ENCODE peak calls at places on chromosomes 12 and 14, in six cellular contexts. One of them, this sample, is unnamed.

GRCh38 chr14:54722791-54723432 is 156.0 kb downstream of the SAMD4A start:
- DNase-seq in Calu3: peak
- DNase-seq in CD8-positive, alpha-beta T cell: no peak
- DNase-seq in body of pancreas: no peak
- DNase-seq in mammary epithelial cell: peak
- DNase-seq in progenitor cell of endocrine pancreas: no peak
- DNase-seq in this sample: no peak

GRCh38 chr12:42402821-42403411 is 76.9 kb downstream of the PPHLN1 start:
- DNase-seq in Calu3: no peak
- DNase-seq in CD8-positive, alpha-beta T cell: no peak
- DNase-seq in body of pancreas: no peak
- DNase-seq in mammary epithelial cell: no peak
- DNase-seq in progenitor cell of endocrine pancreas: no peak
- DNase-seq in this sample: no peak

GRCh38 chr12:2083008-2083407 is 30.2 kb downstream of the CACNA1C start:
- DNase-seq in Calu3: no peak
- DNase-seq in CD8-positive, alpha-beta T cell: no peak
- DNase-seq in body of pancreas: no peak
- DNase-seq in mammary epithelial cell: no peak
- DNase-seq in progenitor cell of endocrine pancreas: no peak
- DNase-seq in this sample: no peak

GRCh38 chr12:5872745-5873144 is 72.3 kb downstream of the ANO2 start:
- DNase-seq in Calu3: no peak
- DNase-seq in CD8-positive, alpha-beta T cell: no peak
- DNase-seq in body of pancreas: no peak
- DNase-seq in mammary epithelial cell: no peak
- DNase-seq in progenitor cell of endocrine pancreas: no peak
- DNase-seq in this sample: no peak

GRCh38 chr12:99087278-99087677 is 442.2 kb downstream of the APAF1 start:
- DNase-seq in Calu3: no peak
- DNase-seq in CD8-positive, alpha-beta T cell: no peak
- DNase-seq in body of pancreas: no peak
- DNase-seq in mammary epithelial cell: peak
- DNase-seq in progenitor cell of endocrine pancreas: no peak
- DNase-seq in this sample: no peak

GRCh38 chr14:105501504-105502291 is 10.7 kb downstream of the TEDC1 start:
- DNase-seq in Calu3: no peak
- DNase-seq in CD8-positive, alpha-beta T cell: no peak
- DNase-seq in body of pancreas: no peak
- DNase-seq in mammary epithelial cell: no peak
- DNase-seq in progenitor cell of endocrine pancreas: no peak
- DNase-seq in this sample: no peak

GRCh38 chr12:119202544-119202943 is 23.8 kb downstream of the HSPB8 start:
- DNase-seq in Calu3: no peak
- DNase-seq in CD8-positive, alpha-beta T cell: no peak
- DNase-seq in body of pancreas: no peak
- DNase-seq in mammary epithelial cell: no peak
- DNase-seq in progenitor cell of endocrine pancreas: no peak
- DNase-seq in this sample: no peak

GRCh38 chr12:122371475-122372045 is 50.9 kb downstream of the CLIP1 start:
- DNase-seq in Calu3: no peak
- DNase-seq in CD8-positive, alpha-beta T cell: no peak
- DNase-seq in body of pancreas: no peak
- DNase-seq in mammary epithelial cell: no peak
- DNase-seq in progenitor cell of endocrine pancreas: no peak
- DNase-seq in this sample: no peak

GRCh38 chr12:94145231-94145979 is 3.0 kb upstream of the PLXNC1 start:
- DNase-seq in Calu3: no peak
- DNase-seq in CD8-positive, alpha-beta T cell: no peak
- DNase-seq in body of pancreas: no peak
- DNase-seq in mammary epithelial cell: no peak
- DNase-seq in progenitor cell of endocrine pancreas: no peak
- DNase-seq in this sample: no peak

GRCh38 chr14:21263284-21264024 is 5.8 kb downstream of the HNRNPC start:
- DNase-seq in Calu3: no peak
- DNase-seq in CD8-positive, alpha-beta T cell: no peak
- DNase-seq in body of pancreas: no peak
- DNase-seq in mammary epithelial cell: no peak
- DNase-seq in progenitor cell of endocrine pancreas: no peak
- DNase-seq in this sample: no peak

GRCh38 chr14:46571970-46572369 is 79.6 kb downstream of the RPL10L start:
- DNase-seq in Calu3: no peak
- DNase-seq in CD8-positive, alpha-beta T cell: no peak
- DNase-seq in body of pancreas: no peak
- DNase-seq in mammary epithelial cell: peak
- DNase-seq in progenitor cell of endocrine pancreas: no peak
- DNase-seq in this sample: no peak

GRCh38 chr14:68784995-68785816 is 7.7 kb downstream of the ZFP36L1 start:
- DNase-seq in Calu3: no peak
- DNase-seq in CD8-positive, alpha-beta T cell: no peak
- DNase-seq in body of pancreas: peak
- DNase-seq in mammary epithelial cell: peak
- DNase-seq in progenitor cell of endocrine pancreas: no peak
- DNase-seq in this sample: no peak

GRCh38 chr12:39230086-39230485 is 212.8 kb downstream of the KIF21A start:
- DNase-seq in Calu3: no peak
- DNase-seq in CD8-positive, alpha-beta T cell: no peak
- DNase-seq in body of pancreas: no peak
- DNase-seq in mammary epithelial cell: peak
- DNase-seq in progenitor cell of endocrine pancreas: no peak
- DNase-seq in this sample: no peak

GRCh38 chr14:105411017-105411941 is 8.3 kb upstream of the MTA1 start:
- DNase-seq in Calu3: peak
- DNase-seq in CD8-positive, alpha-beta T cell: no peak
- DNase-seq in body of pancreas: peak
- DNase-seq in mammary epithelial cell: peak
- DNase-seq in progenitor cell of endocrine pancreas: no peak
- DNase-seq in this sample: no peak

GRCh38 chr14:62710811-62711210 is 334.4 kb downstream of the KCNH5 start:
- DNase-seq in Calu3: no peak
- DNase-seq in CD8-positive, alpha-beta T cell: no peak
- DNase-seq in body of pancreas: no peak
- DNase-seq in mammary epithelial cell: no peak
- DNase-seq in progenitor cell of endocrine pancreas: no peak
- DNase-seq in this sample: no peak

GRCh38 chr14:106681161-106681955 is 1155.0 kb downstream of the TMEM121 start:
- DNase-seq in Calu3: no peak
- DNase-seq in CD8-positive, alpha-beta T cell: no peak
- DNase-seq in body of pancreas: no peak
- DNase-seq in mammary epithelial cell: no peak
- DNase-seq in progenitor cell of endocrine pancreas: no peak
- DNase-seq in this sample: no peak

GRCh38 chr14:69037790-69038448 is 58.8 kb upstream of the ACTN1 start:
- DNase-seq in Calu3: no peak
- DNase-seq in CD8-positive, alpha-beta T cell: no peak
- DNase-seq in body of pancreas: no peak
- DNase-seq in mammary epithelial cell: peak
- DNase-seq in progenitor cell of endocrine pancreas: no peak
- DNase-seq in this sample: no peak

GRCh38 chr12:17928708-17929366 is 161.2 kb downstream of the RERGL start:
- DNase-seq in Calu3: peak
- DNase-seq in CD8-positive, alpha-beta T cell: no peak
- DNase-seq in body of pancreas: no peak
- DNase-seq in mammary epithelial cell: peak
- DNase-seq in progenitor cell of endocrine pancreas: no peak
- DNase-seq in this sample: no peak

GRCh38 chr12:97313471-97314190 is 149.0 kb upstream of the RMST start:
- DNase-seq in Calu3: peak
- DNase-seq in CD8-positive, alpha-beta T cell: no peak
- DNase-seq in body of pancreas: no peak
- DNase-seq in mammary epithelial cell: no peak
- DNase-seq in progenitor cell of endocrine pancreas: no peak
- DNase-seq in this sample: no peak

GRCh38 chr14:45238988-45239387 is 14.0 kb downstream of the MIS18BP1 start:
- DNase-seq in Calu3: no peak
- DNase-seq in CD8-positive, alpha-beta T cell: no peak
- DNase-seq in body of pancreas: no peak
- DNase-seq in mammary epithelial cell: no peak
- DNase-seq in progenitor cell of endocrine pancreas: no peak
- DNase-seq in this sample: no peak

GRCh38 chr12:109594566-109595317 is 21.1 kb downstream of the MVK start:
- DNase-seq in Calu3: no peak
- DNase-seq in CD8-positive, alpha-beta T cell: no peak
- DNase-seq in body of pancreas: no peak
- DNase-seq in mammary epithelial cell: no peak
- DNase-seq in progenitor cell of endocrine pancreas: no peak
- DNase-seq in this sample: no peak

GRCh38 chr14:67411820-67412421 is at the start of gene PLEK2:
- DNase-seq in Calu3: peak
- DNase-seq in CD8-positive, alpha-beta T cell: peak
- DNase-seq in body of pancreas: peak
- DNase-seq in mammary epithelial cell: peak
- DNase-seq in progenitor cell of endocrine pancreas: no peak
- DNase-seq in this sample: no peak

GRCh38 chr12:70692681-70693288 is 55.6 kb upstream of the PTPRB start:
- DNase-seq in Calu3: no peak
- DNase-seq in CD8-positive, alpha-beta T cell: no peak
- DNase-seq in body of pancreas: no peak
- DNase-seq in mammary epithelial cell: peak
- DNase-seq in progenitor cell of endocrine pancreas: no peak
- DNase-seq in this sample: no peak

DNA sequence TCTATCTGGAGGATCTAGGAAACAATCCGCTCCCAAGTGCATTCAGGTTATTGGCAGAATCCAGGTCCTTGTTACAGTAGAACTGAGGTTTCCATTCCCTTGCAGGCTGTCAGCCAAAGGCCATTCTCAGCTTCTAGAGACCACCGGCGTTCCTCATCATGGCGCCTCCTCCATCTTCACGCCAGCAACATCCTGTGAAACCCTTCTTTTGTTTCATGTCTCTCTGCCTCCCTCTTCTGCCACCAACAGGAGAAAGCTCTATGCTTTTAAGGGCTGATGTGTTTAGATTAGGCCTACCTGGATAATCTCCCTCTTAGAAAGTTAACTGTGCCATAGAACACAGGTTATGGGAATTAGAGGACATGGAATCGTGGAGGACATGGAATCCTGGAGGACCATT is 133.0 kb upstream of the RASSF8 start:
- DNase-seq in Calu3: no peak
- DNase-seq in CD8-positive, alpha-beta T cell: no peak
- DNase-seq in body of pancreas: no peak
- DNase-seq in mammary epithelial cell: no peak
- DNase-seq in progenitor cell of endocrine pancreas: no peak
- DNase-seq in this sample: no peak
- TF ChIP-seq CTCF in Calu3: no peak
- TF ChIP-seq CTCF in CD8-positive, alpha-beta T cell: no peak
- TF ChIP-seq CTCF in body of pancreas: no peak
- TF ChIP-seq CTCF in mammary epithelial cell: no peak
- TF ChIP-seq CTCF in progenitor cell of endocrine pancreas: no peak
- TF ChIP-seq CTCF in this sample: no peak

GRCh38 chr12:67647251-67647546 is 1.3 kb upstream of the DYRK2 start:
- DNase-seq in Calu3: no peak
- DNase-seq in CD8-positive, alpha-beta T cell: no peak
- DNase-seq in body of pancreas: no peak
- DNase-seq in mammary epithelial cell: no peak
- DNase-seq in progenitor cell of endocrine pancreas: no peak
- DNase-seq in this sample: no peak

GRCh38 chr12:67649165-67650126 is 901 bp downstream of the DYRK2 start:
- DNase-seq in Calu3: peak
- DNase-seq in CD8-positive, alpha-beta T cell: peak
- DNase-seq in body of pancreas: peak
- DNase-seq in mammary epithelial cell: no peak
- DNase-seq in progenitor cell of endocrine pancreas: peak
- DNase-seq in this sample: peak

GRCh38 chr12:67650127-67650495 is 1.6 kb downstream of the DYRK2 start:
- DNase-seq in Calu3: peak
- DNase-seq in CD8-positive, alpha-beta T cell: no peak
- DNase-seq in body of pancreas: peak
- DNase-seq in mammary epithelial cell: no peak
- DNase-seq in progenitor cell of endocrine pancreas: peak
- DNase-seq in this sample: no peak

GRCh38 chr12:67647547-67648305 is 819 bp upstream of the DYRK2 start:
- DNase-seq in Calu3: peak
- DNase-seq in CD8-positive, alpha-beta T cell: no peak
- DNase-seq in body of pancreas: peak
- DNase-seq in mammary epithelial cell: peak
- DNase-seq in progenitor cell of endocrine pancreas: peak
- DNase-seq in this sample: peak

GRCh38 chr12:67648306-67649164 is at the start of gene DYRK2:
- DNase-seq in Calu3: peak
- DNase-seq in CD8-positive, alpha-beta T cell: peak
- DNase-seq in body of pancreas: peak
- DNase-seq in mammary epithelial cell: peak
- DNase-seq in progenitor cell of endocrine pancreas: peak
- DNase-seq in this sample: peak
- TF ChIP-seq CTCF in Calu3: no peak
- TF ChIP-seq CTCF in CD8-positive, alpha-beta T cell: no peak
- TF ChIP-seq CTCF in body of pancreas: no peak
- TF ChIP-seq CTCF in mammary epithelial cell: no peak
- TF ChIP-seq CTCF in progenitor cell of endocrine pancreas: peak
- TF ChIP-seq CTCF in this sample: no peak

GRCh38 chr14:92551066-92551841 is 37.7 kb downstream of the RIN3 start:
- DNase-seq in Calu3: no peak
- DNase-seq in CD8-positive, alpha-beta T cell: no peak
- DNase-seq in body of pancreas: no peak
- DNase-seq in mammary epithelial cell: no peak
- DNase-seq in progenitor cell of endocrine pancreas: no peak
- DNase-seq in this sample: no peak
- TF ChIP-seq CTCF in Calu3: no peak
- TF ChIP-seq CTCF in CD8-positive, alpha-beta T cell: peak
- TF ChIP-seq CTCF in body of pancreas: peak
- TF ChIP-seq CTCF in mammary epithelial cell: no peak
- TF ChIP-seq CTCF in progenitor cell of endocrine pancreas: peak
- TF ChIP-seq CTCF in this sample: no peak

GRCh38 chr12:128111951-128112350 is 155.0 kb upstream of the TMEM132C start:
- DNase-seq in Calu3: no peak
- DNase-seq in CD8-positive, alpha-beta T cell: no peak
- DNase-seq in body of pancreas: no peak
- DNase-seq in mammary epithelial cell: no peak
- DNase-seq in progenitor cell of endocrine pancreas: no peak
- DNase-seq in this sample: no peak

GRCh38 chr12:128114485-128114884 is 152.5 kb upstream of the TMEM132C start:
- DNase-seq in Calu3: no peak
- DNase-seq in CD8-positive, alpha-beta T cell: no peak
- DNase-seq in body of pancreas: no peak
- DNase-seq in mammary epithelial cell: no peak
- DNase-seq in progenitor cell of endocrine pancreas: no peak
- DNase-seq in this sample: no peak

GRCh38 chr12:128109236-128109635 is 157.7 kb upstream of the TMEM132C start:
- DNase-seq in Calu3: no peak
- DNase-seq in CD8-positive, alpha-beta T cell: no peak
- DNase-seq in body of pancreas: no peak
- DNase-seq in mammary epithelial cell: no peak
- DNase-seq in progenitor cell of endocrine pancreas: no peak
- DNase-seq in this sample: no peak

GRCh38 chr12:128109636-128110035 is 157.3 kb upstream of the TMEM132C start:
- DNase-seq in Calu3: no peak
- DNase-seq in CD8-positive, alpha-beta T cell: no peak
- DNase-seq in body of pancreas: no peak
- DNase-seq in mammary epithelial cell: no peak
- DNase-seq in progenitor cell of endocrine pancreas: no peak
- DNase-seq in this sample: no peak

DNA sequence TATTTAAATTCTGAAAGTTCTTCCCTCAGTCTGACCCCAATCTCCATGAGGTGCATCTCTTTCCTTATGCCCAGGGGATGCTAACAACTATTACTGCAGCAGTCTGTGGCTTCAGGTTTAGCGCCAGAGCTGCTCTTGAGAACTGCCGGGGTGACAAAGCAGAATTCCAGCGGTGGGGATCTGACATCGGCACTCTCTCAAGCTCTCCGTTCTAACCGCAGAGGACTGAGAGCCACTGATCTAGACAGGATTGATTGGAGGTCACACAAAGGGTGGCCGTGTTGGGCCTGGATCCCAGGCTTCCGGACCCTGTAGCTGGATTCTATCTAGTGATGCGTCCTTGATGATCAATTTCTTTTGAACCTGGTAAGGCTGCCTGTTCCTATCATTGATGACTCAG is 155.6 kb upstream of the TMEM132C start:
- DNase-seq in Calu3: no peak
- DNase-seq in CD8-positive, alpha-beta T cell: no peak
- DNase-seq in body of pancreas: no peak
- DNase-seq in mammary epithelial cell: no peak
- DNase-seq in progenitor cell of endocrine pancreas: no peak
- DNase-seq in this sample: no peak
- TF ChIP-seq CTCF in Calu3: no peak
- TF ChIP-seq CTCF in CD8-positive, alpha-beta T cell: no peak
- TF ChIP-seq CTCF in body of pancreas: no peak
- TF ChIP-seq CTCF in mammary epithelial cell: no peak
- TF ChIP-seq CTCF in progenitor cell of endocrine pancreas: no peak
- TF ChIP-seq CTCF in this sample: no peak